ENCODE peak calls at places on chromosomes 16 and 17, in ten cellular contexts. T is lower lobe of right lung; Z is left ventricle myocardium inferior; D is A673; O is upper lobe of left lung; N is cardiac muscle cell; E is Caco-2; X is left lung; P is psoas muscle; J is CD8-positive, alpha-beta T cell. V is an unnamed sample.

GRCh38 chr16:57703416-57704010 is 8.9 kb downstream of the DRC7 start:
- DNase-seq in E (no peak), J (no peak), P (no peak), X (no peak), N (no peak), O (no peak), T (no peak), Z (no peak), D (no peak), V (no peak)

GRCh38 chr16:3879258-3879886 is 1.1 kb downstream of the CREBBP start:
- DNase-seq in T (peak; percentile 61), J (no peak), P (peak; percentile 71), Z (peak; percentile 36), E (peak; percentile 40), D (peak; percentile 31), X (peak; percentile 48), O (peak; percentile 53), N (peak; percentile 64), V (peak; percentile 83)

GRCh38 chr17:63681530-63681929 is 18.4 kb downstream of the LIMD2 start:
- DNase-seq in P (no peak), T (no peak), O (peak; percentile 69), X (no peak), Z (no peak), N (no peak), D (no peak), E (no peak), J (no peak), V (no peak)

GRCh38 chr16:30949655-30950515 is 1.0 kb downstream of the ORAI3 start:
- DNase-seq in J (no peak), N (peak; percentile 66), D (no peak), E (peak; percentile 61), T (peak; percentile 86), Z (peak; percentile 87), P (peak; percentile 93), X (peak; percentile 87), O (peak; percentile 91), V (peak; percentile 95)

GRCh38 chr16:75305364-75306101 is 54.1 kb upstream of the BCAR1 start:
- DNase-seq in N (peak; percentile 26), J (peak; percentile 9), D (peak; percentile 99), Z (peak; percentile 40), T (no peak), X (peak; percentile 78), P (peak; percentile 89), E (peak; percentile 90), O (peak; percentile 72), V (peak; percentile 91)

GRCh38 chr16:16021988-16022682 is 72.7 kb downstream of the ABCC1 start:
- DNase-seq in P (peak; percentile 99), O (peak; percentile 96), E (peak; percentile 53), Z (peak; percentile 97), J (no peak), X (peak; percentile 92), N (peak; percentile 77), D (peak; percentile 70), T (peak; percentile 91), V (peak; percentile 98)

GRCh38 chr17:1709971-1710806 is at the start of gene TLCD2:
- DNase-seq in P (peak; percentile 83), J (no peak), X (peak; percentile 76), E (peak; percentile 92), Z (peak; percentile 80), T (peak; percentile 84), O (peak; percentile 85), N (peak; percentile 77), D (peak; percentile 72), V (peak; percentile 92)

GRCh38 chr17:55336426-55336825 is 71.7 kb downstream of the HLF start:
- DNase-seq in T (no peak), N (no peak), J (no peak), P (no peak), O (no peak), X (no peak), E (no peak), Z (no peak), D (no peak), V (no peak)

DNA sequence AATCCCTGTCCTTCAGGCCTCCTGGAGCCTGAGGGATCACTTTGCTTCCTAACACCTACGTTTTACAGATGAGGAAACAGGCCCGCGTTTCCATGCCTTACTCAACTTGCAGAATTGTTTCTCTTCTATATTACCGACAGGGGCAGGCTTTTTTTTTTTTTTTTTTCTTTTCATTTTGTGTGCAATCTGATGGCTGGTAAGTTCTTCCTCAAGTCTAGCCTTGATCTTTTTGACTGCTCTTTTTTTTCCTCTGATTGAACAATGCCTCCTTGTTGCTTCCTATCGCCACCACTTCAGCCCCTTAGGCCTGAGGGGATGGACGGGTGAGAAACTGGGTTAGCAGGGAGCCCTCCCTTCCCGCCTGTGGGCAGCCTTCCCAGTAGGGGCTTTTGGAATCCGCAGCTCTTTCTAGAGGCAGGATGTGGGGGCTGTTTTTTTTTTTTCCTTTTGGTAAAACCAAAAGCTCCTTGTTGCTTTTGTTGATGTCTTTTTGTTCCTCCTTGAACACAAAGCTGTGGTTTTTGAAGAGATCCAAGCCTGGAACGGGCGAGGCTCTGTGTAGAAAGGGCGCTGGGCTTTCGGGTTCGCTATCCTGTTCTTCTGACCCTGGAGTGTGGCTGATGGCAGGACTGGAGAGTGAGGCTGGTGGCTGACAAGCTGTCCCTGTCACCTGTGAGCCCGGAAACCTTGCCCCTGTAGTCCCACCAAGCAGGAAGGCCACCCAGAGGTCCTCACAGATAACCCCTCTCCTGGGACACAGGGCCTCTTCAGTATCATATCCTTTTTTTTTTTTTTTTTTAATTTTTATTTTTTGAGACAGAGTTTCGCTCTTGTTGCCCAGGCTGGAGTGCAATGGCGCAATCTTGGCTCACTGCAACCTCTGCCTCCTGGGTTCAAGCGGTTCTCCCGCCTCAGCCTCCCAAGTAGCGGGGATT is 14.0 kb downstream of the LASP1 start:
- DNase-seq in E (no peak), P (no peak), N (no peak), Z (no peak), O (no peak), D (no peak), J (no peak), T (no peak), X (no peak), V (no peak)
- TF ChIP-seq CTCF in E (no peak), P (no peak), N (peak; percentile 26), Z (peak; percentile 12), O (no peak), D (no peak), J (no peak), T (peak; percentile 22), X (peak; percentile 25), V (no peak)

GRCh38 chr16:67940436-67941089 is 3.4 kb downstream of the LCAT start:
- DNase-seq in X (no peak), N (no peak), O (no peak), Z (no peak), E (no peak), D (no peak), T (no peak), P (no peak), J (no peak), V (no peak)

GRCh38 chr16:67942200-67942509 is 1.8 kb downstream of the LCAT start:
- DNase-seq in J (no peak), P (no peak), T (no peak), O (no peak), N (peak; percentile 68), X (no peak), Z (no peak), D (peak; percentile 37), E (peak; percentile 74), V (no peak)

GRCh38 chr16:67942510-67943255 is 1.2 kb downstream of the LCAT start:
- DNase-seq in J (no peak), Z (no peak), N (no peak), E (no peak), O (no peak), X (no peak), P (no peak), T (no peak), D (no peak), V (no peak)

GRCh38 chr16:67943256-67943618 is 683 bp downstream of the LCAT start:
- DNase-seq in X (no peak), O (no peak), P (no peak), Z (no peak), N (no peak), T (no peak), E (no peak), D (no peak), J (no peak), V (no peak)

GRCh38 chr16:67941469-67942199 is 2.3 kb downstream of the LCAT start:
- DNase-seq in Z (no peak), O (no peak), P (no peak), N (no peak), X (no peak), D (no peak), J (no peak), T (no peak), E (no peak), V (no peak)
- H3K4me1 ChIP-seq in Z (peaks cover 80% of the 10 kb centered on the region), O (peaks cover 9% of the 10 kb centered on the region), P (peaks cover 19% of the 10 kb centered on the region), N (peaks cover 3% of the 10 kb centered on the region), X (peaks cover 10% of the 10 kb centered on the region), D (peaks cover 7% of the 10 kb centered on the region), J (peaks cover 45% of the 10 kb centered on the region), T (peaks cover 25% of the 10 kb centered on the region), E (peaks cover 12% of the 10 kb centered on the region), V (peaks cover 15% of the 10 kb centered on the region)

GRCh38 chr17:71208111-71208704 is 912.6 kb upstream of the SOX9 start:
- DNase-seq in Z (no peak), P (no peak), N (no peak), X (no peak), J (no peak), T (no peak), D (no peak), O (no peak), E (no peak), V (no peak)

GRCh38 chr17:71200597-71200996 is 920.2 kb upstream of the SOX9 start:
- DNase-seq in E (no peak), X (no peak), P (no peak), Z (no peak), J (no peak), O (no peak), D (no peak), N (no peak), T (no peak), V (no peak)

GRCh38 chr17:71203953-71204352 is 916.9 kb upstream of the SOX9 start:
- DNase-seq in T (no peak), Z (no peak), J (no peak), P (no peak), E (no peak), X (no peak), O (no peak), D (no peak), N (no peak), V (no peak)

GRCh38 chr17:71201639-71202038 is 919.2 kb upstream of the SOX9 start:
- DNase-seq in D (no peak), N (no peak), P (no peak), O (no peak), X (no peak), E (no peak), T (no peak), J (no peak), Z (no peak), V (no peak)

DNA sequence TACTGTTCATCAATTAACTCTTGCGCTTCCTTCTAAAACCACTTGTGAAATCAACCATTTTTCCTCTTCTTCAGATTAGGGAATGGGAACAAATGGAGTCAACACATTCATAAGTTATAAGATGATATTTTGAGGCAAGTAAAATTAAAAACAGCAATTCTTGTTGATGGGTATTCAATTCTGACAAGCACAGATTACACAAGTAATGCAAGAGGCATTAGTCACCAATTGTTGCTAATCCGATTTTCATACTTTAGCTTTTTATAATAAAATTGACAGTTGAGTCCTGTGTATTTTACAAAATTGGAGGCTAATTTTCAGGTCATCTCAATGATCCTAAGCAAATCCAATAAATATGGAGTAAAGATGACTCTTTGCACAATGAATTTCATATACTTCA is 918.4 kb upstream of the SOX9 start:
- DNase-seq in Z (no peak), O (no peak), N (no peak), J (no peak), T (no peak), X (no peak), P (no peak), E (no peak), D (no peak), V (no peak)
- H3K4me3 ChIP-seq in Z (no peak overlapping the region), O (no peak overlapping the region), N (no peak overlapping the region), J (no peak overlapping the region), T (no peak overlapping the region), X (no peak overlapping the region), P (no peak overlapping the region), E (no peak overlapping the region), D (no peak overlapping the region), V (no peak overlapping the region)

GRCh38 chr16:180921-181667 is 835 bp downstream of the HBQ1 start:
- DNase-seq in J (peak; percentile 79), X (peak; percentile 66), N (peak; percentile 86), Z (peak; percentile 72), O (peak; percentile 74), E (peak; percentile 92), T (peak; percentile 88), P (peak; percentile 85), D (peak; percentile 92), V (peak; percentile 87)

GRCh38 chr16:177981-178676 is 1.6 kb downstream of the HBA1 start:
- DNase-seq in D (no peak), J (no peak), E (no peak), X (no peak), P (no peak), T (no peak), Z (no peak), N (no peak), O (no peak), V (peak; percentile 60)

GRCh38 chr16:181668-182021 is 1.4 kb downstream of the HBQ1 start:
- DNase-seq in P (no peak), X (no peak), D (no peak), O (no peak), E (no peak), J (no peak), N (no peak), T (no peak), Z (no peak), V (no peak)

GRCh38 chr16:179431-179830 is 828 bp upstream of the HBQ1 start:
- DNase-seq in O (no peak), D (no peak), J (no peak), P (no peak), Z (no peak), T (no peak), E (no peak), X (no peak), N (no peak), V (no peak)

DNA sequence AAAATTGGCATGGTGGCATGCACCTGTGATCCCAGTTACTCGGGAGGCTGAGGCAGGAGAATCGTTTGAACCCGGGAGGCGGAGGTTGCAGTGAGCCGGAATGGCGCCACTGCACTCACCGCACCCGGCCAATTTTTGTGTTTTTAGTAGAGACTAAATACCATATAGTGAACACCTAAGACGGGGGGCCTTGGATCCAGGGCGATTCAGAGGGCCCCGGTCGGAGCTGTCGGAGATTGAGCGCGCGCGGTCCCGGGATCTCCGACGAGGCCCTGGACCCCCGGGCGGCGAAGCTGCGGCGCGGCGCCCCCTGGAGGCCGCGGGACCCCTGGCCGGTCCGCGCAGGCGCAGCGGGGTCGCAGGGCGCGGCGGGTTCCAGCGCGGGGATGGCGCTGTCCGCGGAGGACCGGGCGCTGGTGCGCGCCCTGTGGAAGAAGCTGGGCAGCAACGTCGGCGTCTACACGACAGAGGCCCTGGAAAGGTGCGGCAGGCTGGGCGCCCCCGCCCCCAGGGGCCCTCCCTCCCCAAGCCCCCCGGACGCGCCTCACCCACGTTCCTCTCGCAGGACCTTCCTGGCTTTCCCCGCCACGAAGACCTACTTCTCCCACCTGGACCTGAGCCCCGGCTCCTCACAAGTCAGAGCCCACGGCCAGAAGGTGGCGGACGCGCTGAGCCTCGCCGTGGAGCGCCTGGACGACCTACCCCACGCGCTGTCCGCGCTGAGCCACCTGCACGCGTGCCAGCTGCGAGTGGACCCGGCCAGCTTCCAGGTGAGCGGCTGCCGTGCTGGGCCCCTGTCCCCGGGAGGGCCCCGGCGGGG is at the start of gene HBQ1:
- DNase-seq in D (peak; percentile 65), T (no peak), E (peak; percentile 80), P (no peak), N (peak; percentile 82), O (no peak), Z (peak; percentile 17), J (peak; percentile 15), X (no peak), V (peak; percentile 69)
- TF ChIP-seq CTCF in D (peak; percentile 53), T (peak; percentile 36), E (peak; percentile 43), P (peak; percentile 27), N (peak; percentile 45), O (no peak), Z (peak; percentile 60), J (peak; percentile 49), X (no peak), V (no peak)

V was measured in kidney.